ENCODE peak calls at places on chromosomes 6 and 20, in six cellular contexts. Z is heart right ventricle; M is activated naive CD4-positive, alpha-beta T cell; Y is non-pigmented ciliary epithelial cell; Q is activated CD4-positive, alpha-beta T cell treated with anti-CD3 and anti-CD28 coated beads for 48 hours; E is AG20443. N is an unnamed sample.

GRCh38 chr20:34736106-34736505 is 32.0 kb downstream of the TP53INP2 start:
- DNase-seq in Z (peak; percentile 14), M (no peak), Y (no peak), Q (no peak), E (no peak), N (no peak)

GRCh38 chr6:333379-334002 is 41.2 kb downstream of the DUSP22 start:
- DNase-seq in Z (no peak), M (no peak), Y (no peak), Q (no peak), E (no peak), N (no peak)

GRCh38 chr6:79586548-79586947 is 44.6 kb upstream of the SH3BGRL2 start:
- DNase-seq in Z (no peak), M (no peak), Y (no peak), Q (no peak), E (peak; percentile 40), N (no peak)

GRCh38 chr6:3334579-3334978 is 75.8 kb downstream of the PSMG4 start:
- DNase-seq in Z (no peak), M (no peak), Y (no peak), Q (no peak), E (no peak), N (no peak)

GRCh38 chr6:1335367-1336037 is 23.6 kb downstream of the FOXQ1 start:
- DNase-seq in Z (no peak), M (no peak), Y (peak; percentile 47), Q (no peak), E (peak; percentile 85), N (peak; percentile 91)

GRCh38 chr20:56764671-56765070 is 135.6 kb downstream of the TFAP2C start:
- DNase-seq in Z (no peak), M (no peak), Y (no peak), Q (no peak), E (no peak), N (no peak)

GRCh38 chr6:129490551-129491245 is 219.3 kb downstream of the ARHGAP18 start:
- DNase-seq in Z (peak; percentile 63), M (peak; percentile 5), Y (peak; percentile 96), Q (peak; percentile 68), E (peak; percentile 87), N (peak; percentile 94)

GRCh38 chr6:106746660-106747059 is 117.3 kb downstream of the QRSL1 start:
- DNase-seq in Z (no peak), M (no peak), Y (peak; percentile 10), Q (no peak), E (peak; percentile 72), N (peak; percentile 100)

GRCh38 chr6:30329331-30329730 is 2.6 kb downstream of the TRIM39 start:
- DNase-seq in Z (no peak), M (no peak), Y (no peak), Q (no peak), E (no peak), N (no peak)

GRCh38 chr20:1440024-1440423 is 26.6 kb downstream of the NSFL1C start:
- DNase-seq in Z (no peak), M (no peak), Y (no peak), Q (peak; percentile 18), E (peak; percentile 30), N (no peak)

GRCh38 chr6:111564482-111564945 is 41.2 kb downstream of the TRAF3IP2 start:
- DNase-seq in Z (no peak), M (no peak), Y (no peak), Q (peak; percentile 36), E (peak; percentile 61), N (no peak)

GRCh38 chr6:149055195-149055899 is 262.2 kb upstream of the TAB2 start:
- DNase-seq in Z (no peak), M (no peak), Y (no peak), Q (no peak), E (no peak), N (no peak)

GRCh38 chr6:42316390-42316970 is 98.8 kb upstream of the MRPS10 start:
- DNase-seq in Z (no peak), M (no peak), Y (peak; percentile 45), Q (no peak), E (no peak), N (no peak)

GRCh38 chr6:157813191-157813590 is 9.9 kb upstream of the SNX9 start:
- DNase-seq in Z (peak; percentile 61), M (no peak), Y (no peak), Q (no peak), E (peak; percentile 55), N (no peak)

GRCh38 chr20:13777171-13777601 is 7.5 kb downstream of the ESF1 start:
- DNase-seq in Z (no peak), M (no peak), Y (no peak), Q (no peak), E (no peak), N (no peak)